ENCODE peak calls at places on chromosomes 2 and 18, in four cellular contexts. One of them, this sample, is unnamed.
A peak's percentile ranks its signal among the peaks of the same experiment; 100 is the strongest.

GRCh38 chr2:57843158-57843557 is 203.4 kb upstream of the VRK2 start:
- DNase-seq in ovary: no peak
- DNase-seq in A549: no peak
- DNase-seq in heart left ventricle: no peak
- DNase-seq in this sample: no peak

GRCh38 chr2:71843391-71843850 is 304.2 kb downstream of the CYP26B1 start:
- DNase-seq in ovary: no peak
- DNase-seq in A549: no peak
- DNase-seq in heart left ventricle: peak; percentile 63
- DNase-seq in this sample: no peak

GRCh38 chr2:216283038-216283900 is 89.0 kb downstream of the MARCHF4 start:
- DNase-seq in ovary: no peak
- DNase-seq in A549: peak; percentile 12
- DNase-seq in heart left ventricle: no peak
- DNase-seq in this sample: no peak

GRCh38 chr2:26672818-26673393 is 19.6 kb upstream of the KCNK3 start:
- DNase-seq in ovary: no peak
- DNase-seq in A549: no peak
- DNase-seq in heart left ventricle: no peak
- DNase-seq in this sample: no peak

GRCh38 chr2:234203135-234203984 is 152.9 kb downstream of the SPP2 start:
- DNase-seq in ovary: no peak
- DNase-seq in A549: peak; percentile 78
- DNase-seq in heart left ventricle: no peak
- DNase-seq in this sample: no peak

GRCh38 chr2:226575928-226576327 is 223.7 kb downstream of the IRS1 start:
- DNase-seq in ovary: no peak
- DNase-seq in A549: no peak
- DNase-seq in heart left ventricle: no peak
- DNase-seq in this sample: no peak

GRCh38 chr2:215830313-215830712 is 183.0 kb downstream of the MREG start:
- DNase-seq in ovary: no peak
- DNase-seq in A549: no peak
- DNase-seq in heart left ventricle: peak; percentile 54
- DNase-seq in this sample: no peak

GRCh38 chr2:205868773-205869333 is 186.6 kb downstream of the NRP2 start:
- DNase-seq in ovary: no peak
- DNase-seq in A549: no peak
- DNase-seq in heart left ventricle: no peak
- DNase-seq in this sample: no peak

GRCh38 chr2:231348173-231348572 is 47.3 kb upstream of the B3GNT7 start:
- DNase-seq in ovary: no peak
- DNase-seq in A549: no peak
- DNase-seq in heart left ventricle: no peak
- DNase-seq in this sample: no peak

GRCh38 chr2:52939250-52939649 is 828.4 kb upstream of the CHAC2 start:
- DNase-seq in ovary: no peak
- DNase-seq in A549: no peak
- DNase-seq in heart left ventricle: no peak
- DNase-seq in this sample: no peak

GRCh38 chr2:101197215-101197745 is 46.1 kb upstream of the TBC1D8 start:
- DNase-seq in ovary: no peak
- DNase-seq in A549: peak; percentile 32
- DNase-seq in heart left ventricle: no peak
- DNase-seq in this sample: no peak

GRCh38 chr18:52002600-52002999 is 337.4 kb upstream of the DCC start:
- DNase-seq in ovary: no peak
- DNase-seq in A549: no peak
- DNase-seq in heart left ventricle: no peak
- DNase-seq in this sample: no peak

GRCh38 chr18:41744664-41745063 is 210.4 kb upstream of the PIK3C3 start:
- DNase-seq in ovary: no peak
- DNase-seq in A549: no peak
- DNase-seq in heart left ventricle: no peak
- DNase-seq in this sample: no peak

GRCh38 chr18:2910751-2911425 is 64.1 kb downstream of the EMILIN2 start:
- DNase-seq in ovary: no peak
- DNase-seq in A549: no peak
- DNase-seq in heart left ventricle: no peak
- DNase-seq in this sample: peak; percentile 69

GRCh38 chr2:45008296-45009129 is 739 bp downstream of the SIX2 start:
- DNase-seq in ovary: no peak
- DNase-seq in A549: no peak
- DNase-seq in heart left ventricle: no peak
- DNase-seq in this sample: no peak

GRCh38 chr18:9137168-9138066 is 836 bp downstream of the ANKRD12 start:
- DNase-seq in ovary: peak; percentile 74
- DNase-seq in A549: peak; percentile 37
- DNase-seq in heart left ventricle: peak; percentile 72
- DNase-seq in this sample: no peak

GRCh38 chr2:183179156-183179555 is 54.9 kb downstream of the NUP35 start:
- DNase-seq in ovary: no peak
- DNase-seq in A549: no peak
- DNase-seq in heart left ventricle: no peak
- DNase-seq in this sample: no peak

GRCh38 chr2:62140785-62141740 is 54.9 kb upstream of the B3GNT2 start:
- DNase-seq in ovary: no peak
- DNase-seq in A549: no peak
- DNase-seq in heart left ventricle: no peak
- DNase-seq in this sample: no peak

GRCh38 chr2:174593574-174594203 is 3.9 kb downstream of the WIPF1 start:
- DNase-seq in ovary: no peak
- DNase-seq in A549: no peak
- DNase-seq in heart left ventricle: no peak
- DNase-seq in this sample: no peak

GRCh38 chr2:203683932-203684556 is 22.4 kb upstream of the CD28 start:
- DNase-seq in ovary: no peak
- DNase-seq in A549: peak; percentile 8
- DNase-seq in heart left ventricle: peak; percentile 45
- DNase-seq in this sample: no peak

GRCh38 chr2:108612153-108612513 is 77.9 kb downstream of the LIMS1 start:
- DNase-seq in ovary: no peak
- DNase-seq in A549: no peak
- DNase-seq in heart left ventricle: no peak
- DNase-seq in this sample: no peak

GRCh38 chr2:11696736-11697102 is 26.7 kb upstream of the NTSR2 start:
- DNase-seq in ovary: no peak
- DNase-seq in A549: no peak
- DNase-seq in heart left ventricle: no peak
- DNase-seq in this sample: peak; percentile 57
- H3K4me3 ChIP-seq in ovary: no peak overlapping the region
- H3K4me3 ChIP-seq in A549: no peak overlapping the region
- H3K4me3 ChIP-seq in heart left ventricle: no peak overlapping the region
- H3K4me3 ChIP-seq in this sample: no peak overlapping the region

DNA sequence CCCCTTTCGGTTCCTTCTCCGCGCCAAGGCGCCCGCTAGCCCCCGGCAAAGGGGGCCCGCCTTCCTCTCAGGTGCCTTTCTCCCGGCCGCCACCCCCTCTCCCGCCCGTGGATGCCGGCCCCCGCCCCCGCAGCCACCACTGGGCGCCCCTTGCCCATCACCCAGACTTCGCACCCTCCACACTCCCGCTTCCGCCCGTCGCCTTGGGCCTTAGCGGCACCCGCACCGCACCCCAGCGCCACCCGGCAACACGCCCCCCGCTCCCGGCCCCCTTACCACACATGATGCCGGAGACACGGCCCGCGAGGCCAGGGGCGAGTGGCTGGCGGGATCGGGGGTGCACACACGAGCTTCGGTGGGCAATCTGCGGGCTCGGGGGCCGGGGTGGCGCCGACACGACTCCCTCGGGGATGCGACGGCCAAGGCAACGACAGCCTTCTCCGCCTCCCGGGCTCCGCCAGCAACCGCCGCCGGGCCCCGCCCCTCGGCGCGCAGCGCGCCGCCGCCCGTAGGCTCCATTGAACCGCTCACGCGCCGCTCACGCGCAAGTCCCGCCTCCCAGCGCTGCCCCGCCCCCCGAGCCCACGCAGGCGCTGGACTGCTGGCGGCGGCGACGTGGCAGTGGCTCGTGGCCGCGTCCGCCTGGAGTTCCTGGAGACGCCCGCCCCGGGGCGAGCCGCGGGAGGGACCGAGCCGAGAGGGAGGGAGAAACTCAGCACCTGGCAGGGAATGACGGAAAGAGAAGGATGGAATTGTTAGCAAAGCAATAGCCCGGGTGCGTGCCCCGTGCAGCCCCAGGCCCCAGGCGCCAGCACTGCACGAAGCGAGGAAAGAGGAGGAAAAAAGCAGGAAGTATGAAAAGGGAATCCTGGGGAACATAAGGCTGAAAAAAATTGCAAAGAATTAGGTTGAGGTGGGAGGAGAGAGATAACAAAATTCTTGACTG is at the start of gene GFPT1:
- DNase-seq in ovary: peak; percentile 95
- DNase-seq in A549: peak; percentile 78
- DNase-seq in heart left ventricle: peak; percentile 96
- DNase-seq in this sample: peak; percentile 95
- TF ChIP-seq POLR2A in ovary: peak; percentile 77
- TF ChIP-seq POLR2A in A549: peak; percentile 81
- TF ChIP-seq POLR2A in heart left ventricle: no peak
- TF ChIP-seq POLR2A in this sample: peak; percentile 75

GRCh38 chr2:120059483-120059882 is 46.6 kb downstream of the EPB41L5 start:
- DNase-seq in ovary: no peak
- DNase-seq in A549: no peak
- DNase-seq in heart left ventricle: no peak
- DNase-seq in this sample: no peak

GRCh38 chr2:120064664-120065063 is 51.8 kb downstream of the EPB41L5 start:
- DNase-seq in ovary: no peak
- DNase-seq in A549: no peak
- DNase-seq in heart left ventricle: no peak
- DNase-seq in this sample: no peak

DNA sequence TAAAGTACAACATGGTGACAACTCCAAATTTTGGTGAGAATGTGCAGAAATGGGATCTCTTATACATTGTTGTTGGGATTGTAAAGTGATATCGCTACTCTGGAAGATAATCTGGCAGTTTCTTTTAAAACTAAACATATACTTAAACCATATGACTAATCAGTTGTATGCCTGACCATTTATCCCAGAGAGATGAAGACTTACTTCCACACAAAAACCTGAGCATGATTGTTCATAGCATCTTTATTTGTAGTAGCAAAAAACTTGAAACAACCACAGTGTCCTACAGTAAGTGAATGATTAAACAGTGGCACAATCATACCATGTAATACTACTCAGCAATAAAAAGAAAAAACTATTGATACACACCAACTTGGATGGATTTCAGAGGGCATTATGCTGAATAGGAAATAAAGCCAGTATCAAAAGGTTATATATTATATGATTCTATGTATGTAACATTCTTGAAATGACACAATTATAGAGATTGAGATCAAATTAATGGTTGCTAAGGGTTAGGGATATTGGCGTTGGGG is 47.3 kb downstream of the EPB41L5 start:
- DNase-seq in ovary: no peak
- DNase-seq in A549: no peak
- DNase-seq in heart left ventricle: no peak
- DNase-seq in this sample: no peak
- H3K4me3 ChIP-seq in ovary: no peak overlapping the region
- H3K4me3 ChIP-seq in A549: no peak overlapping the region
- H3K4me3 ChIP-seq in heart left ventricle: no peak overlapping the region
- H3K4me3 ChIP-seq in this sample: no peak overlapping the region

DNA sequence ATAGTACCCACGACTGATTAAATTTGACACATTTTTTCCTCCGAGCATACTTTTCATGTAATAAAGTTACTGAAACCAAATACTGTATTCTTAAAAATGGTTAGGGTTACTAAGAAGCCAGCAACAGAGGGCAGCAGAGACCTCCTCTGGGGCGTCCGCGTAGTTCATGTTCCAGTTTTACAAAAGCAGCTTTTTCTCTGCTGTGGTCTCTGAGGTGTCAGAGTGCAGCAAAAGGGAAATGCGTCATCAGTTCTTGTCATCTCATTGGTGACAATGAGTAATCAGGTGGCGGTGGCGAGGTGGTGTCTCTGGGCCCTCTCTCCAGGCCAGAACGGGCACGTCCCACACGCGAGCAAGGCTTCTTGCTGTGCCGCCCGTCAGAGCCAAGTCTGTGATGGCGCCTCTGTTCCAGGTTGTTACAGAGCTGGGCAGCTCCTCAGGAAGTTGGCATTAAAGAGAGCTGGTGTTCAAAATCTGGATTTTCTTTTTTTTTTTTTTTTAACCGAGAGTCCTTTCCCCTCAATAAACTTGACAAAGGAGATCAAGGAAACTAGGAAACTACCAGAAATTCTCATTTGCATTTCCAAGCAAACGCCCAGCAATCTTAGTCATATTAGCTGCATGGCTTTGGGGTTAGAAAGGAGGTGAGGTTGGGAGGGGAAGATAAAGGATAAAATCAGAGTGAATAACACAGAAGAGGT is 98.6 kb upstream of the BZW1 start:
- DNase-seq in ovary: peak; percentile 78
- DNase-seq in A549: peak; percentile 78
- DNase-seq in heart left ventricle: peak; percentile 90
- DNase-seq in this sample: peak; percentile 92
- TF ChIP-seq POLR2A in ovary: peak; percentile 34
- TF ChIP-seq POLR2A in A549: peak; percentile 53
- TF ChIP-seq POLR2A in heart left ventricle: no peak
- TF ChIP-seq POLR2A in this sample: no peak

GRCh38 chr2:8606649-8607550 is 75.0 kb upstream of the ID2 start:
- DNase-seq in ovary: no peak
- DNase-seq in A549: no peak
- DNase-seq in heart left ventricle: no peak
- DNase-seq in this sample: peak; percentile 52

GRCh38 chr2:8606226-8606625 is 75.6 kb upstream of the ID2 start:
- DNase-seq in ovary: no peak
- DNase-seq in A549: no peak
- DNase-seq in heart left ventricle: no peak
- DNase-seq in this sample: peak; percentile 47

GRCh38 chr2:8607591-8607990 is 74.3 kb upstream of the ID2 start:
- DNase-seq in ovary: no peak
- DNase-seq in A549: no peak
- DNase-seq in heart left ventricle: no peak
- DNase-seq in this sample: no peak

GRCh38 chr2:8604262-8604661 is 77.6 kb upstream of the ID2 start:
- DNase-seq in ovary: no peak
- DNase-seq in A549: no peak
- DNase-seq in heart left ventricle: no peak
- DNase-seq in this sample: no peak

DNA sequence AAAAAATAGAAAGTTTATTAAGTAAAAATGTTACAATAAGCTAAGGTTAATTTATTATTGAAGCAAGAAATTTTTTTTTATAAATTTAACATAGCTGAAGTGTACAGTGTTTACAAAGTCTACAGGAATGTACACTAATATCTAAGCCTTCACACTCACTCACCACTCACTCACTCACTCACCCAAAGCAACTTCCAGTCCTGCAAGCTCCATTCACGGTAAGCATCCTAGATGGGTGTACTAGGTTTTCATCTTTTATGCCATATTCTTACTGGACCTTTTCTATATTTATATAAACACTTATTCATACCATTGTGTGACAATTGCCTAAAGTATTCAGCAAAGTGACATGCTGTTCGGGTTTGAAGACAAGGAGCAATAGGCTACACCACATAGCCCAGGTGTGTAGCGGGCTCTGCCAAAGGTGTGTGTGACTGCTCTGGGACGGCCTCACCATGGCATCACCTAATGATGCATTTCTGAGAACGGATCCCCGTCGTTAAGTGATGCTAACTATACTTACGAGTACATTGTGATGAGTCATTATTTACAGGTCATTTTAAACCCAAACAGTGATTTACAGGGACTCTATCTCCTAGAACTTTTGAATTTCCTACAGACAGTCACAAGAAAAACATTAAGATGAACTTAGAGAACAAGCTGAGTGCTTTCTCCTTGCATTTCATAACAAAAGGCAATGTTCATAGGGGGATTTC is 76.3 kb upstream of the ID2 start:
- DNase-seq in ovary: no peak
- DNase-seq in A549: peak; percentile 63
- DNase-seq in heart left ventricle: no peak
- DNase-seq in this sample: peak; percentile 49
- H3K4me3 ChIP-seq in ovary: no peak overlapping the region
- H3K4me3 ChIP-seq in A549: no peak overlapping the region
- H3K4me3 ChIP-seq in heart left ventricle: no peak overlapping the region
- H3K4me3 ChIP-seq in this sample: no peak overlapping the region